ENCODE peak calls at places on chromosomes 4 and X, in seven cellular contexts. F, E, Q, V, O, Y and S are unnamed samples. For H3K27me3, the result is how much of the 10 kb centered on the place peaks cover.

GRCh38 chrX:47629419-47630210 is at the start of gene CFP:
- DNase-seq in F (no peak), E (no peak), Q (peak), V (no peak), O (no peak), Y (no peak), S (no peak)

GRCh38 chrX:118941147-118941546 is 33.3 kb upstream of the LONRF3 start:
- DNase-seq in F (no peak), E (no peak), Q (no peak), V (no peak), O (no peak), Y (no peak), S (no peak)

GRCh38 chr4:186297013-186297645 is 31.1 kb downstream of the F11 start:
- DNase-seq in F (peak), E (peak), Q (peak), V (no peak), O (peak), Y (no peak), S (no peak)

GRCh38 chr4:25859429-25860148 is 3.2 kb downstream of the SEL1L3 start:
- DNase-seq in F (no peak), E (no peak), Q (peak), V (no peak), O (no peak), Y (no peak), S (no peak)

GRCh38 chr4:40704073-40704472 is 45.7 kb upstream of the NSUN7 start:
- DNase-seq in F (no peak), E (no peak), Q (no peak), V (no peak), O (no peak), Y (no peak), S (no peak)

GRCh38 chrX:102957751-102958150 is 20.7 kb downstream of the RAB40AL start:
- DNase-seq in F (no peak), E (peak), Q (no peak), V (no peak), O (peak), Y (no peak), S (no peak)

GRCh38 chr4:22515145-22515887 is 550 bp downstream of the ADGRA3 start:
- DNase-seq in F (peak), E (peak), Q (peak), V (peak), O (peak), Y (peak), S (peak)

GRCh38 chrX:112808007-112808406 is 32.6 kb downstream of the AMOT start:
- DNase-seq in F (no peak), E (no peak), Q (no peak), V (no peak), O (no peak), Y (no peak), S (no peak)

GRCh38 chr4:174549696-174550095 is 27.4 kb upstream of the HPGD start:
- DNase-seq in F (no peak), E (no peak), Q (no peak), V (no peak), O (no peak), Y (no peak), S (no peak)

GRCh38 chrX:71269801-71270395 is 13.5 kb upstream of the NONO start:
- DNase-seq in F (no peak), E (no peak), Q (no peak), V (no peak), O (no peak), Y (no peak), S (no peak)

GRCh38 chrX:122241959-122242358 is 942.1 kb upstream of the GRIA3 start:
- DNase-seq in F (no peak), E (no peak), Q (no peak), V (no peak), O (no peak), Y (no peak), S (no peak)

GRCh38 chrX:122244080-122244479 is 940.0 kb upstream of the GRIA3 start:
- DNase-seq in F (no peak), E (no peak), Q (no peak), V (no peak), O (no peak), Y (no peak), S (no peak)

GRCh38 chrX:122238801-122239200 is 945.3 kb upstream of the GRIA3 start:
- DNase-seq in F (no peak), E (peak), Q (no peak), V (no peak), O (no peak), Y (no peak), S (no peak)
- H3K27me3 ChIP-seq in F (under half), E (under half), Q (under half), V (under half), O (under half), Y (under half), S (under half)

GRCh38 chrX:150063673-150064072 is 125.4 kb upstream of the EOLA2 start:
- DNase-seq in F (no peak), E (no peak), Q (no peak), V (no peak), O (no peak), Y (no peak), S (no peak)
- H3K27me3 ChIP-seq in F (under half), E (under half), Q (under half), V (under half), O (under half), Y (under half), S (under half)

GRCh38 chr4:3702551-3703221 is 63.5 kb upstream of the ADRA2C start:
- DNase-seq in F (no peak), E (no peak), Q (no peak), V (no peak), O (no peak), Y (peak), S (peak)

GRCh38 chr4:3700736-3701135 is 65.4 kb upstream of the ADRA2C start:
- DNase-seq in F (no peak), E (no peak), Q (no peak), V (no peak), O (no peak), Y (peak), S (no peak)

GRCh38 chr4:3700223-3700622 is 66.0 kb upstream of the ADRA2C start:
- DNase-seq in F (no peak), E (no peak), Q (no peak), V (no peak), O (no peak), Y (peak), S (no peak)

GRCh38 chr4:3702084-3702521 is 64.1 kb upstream of the ADRA2C start:
- DNase-seq in F (no peak), E (no peak), Q (no peak), V (no peak), O (no peak), Y (peak), S (no peak)

GRCh38 chr4:3701271-3702083 is 64.7 kb upstream of the ADRA2C start:
- DNase-seq in F (no peak), E (no peak), Q (no peak), V (no peak), O (no peak), Y (peak), S (peak)
- H3K27me3 ChIP-seq in F (under half), E (under half), Q (under half), V (under half), O (under half), Y (half or more), S (under half)

DNA sequence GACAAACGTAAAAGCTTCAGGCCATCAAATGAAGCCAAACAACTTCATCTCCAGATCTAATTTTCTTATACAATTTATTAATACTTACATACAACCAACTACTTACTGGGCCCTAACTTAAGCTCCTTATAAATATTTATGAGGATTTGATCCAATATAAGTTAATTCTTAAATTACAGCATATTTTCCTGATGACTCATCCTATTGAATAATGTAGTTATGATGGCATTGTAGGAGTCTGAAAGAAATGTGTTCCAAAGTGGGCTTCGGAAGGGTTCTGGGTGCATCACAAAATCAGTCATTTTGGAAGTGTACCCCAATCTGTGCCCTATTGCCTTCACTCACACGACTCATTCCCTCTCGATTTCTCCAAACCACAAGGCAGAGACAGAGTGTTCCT is 455.1 kb upstream of the CTSO start:
- DNase-seq in F (no peak), E (peak), Q (no peak), V (no peak), O (peak), Y (no peak), S (no peak)
- H3K27me3 ChIP-seq in F (under half), E (under half), Q (under half), V (under half), O (under half), Y (under half), S (under half)

GRCh38 chr4:185013715-185014114 is 4.6 kb upstream of the HELT start:
- DNase-seq in F (no peak), E (no peak), Q (no peak), V (no peak), O (peak), Y (no peak), S (no peak)

GRCh38 chr4:185017964-185018772 is at the start of gene HELT:
- DNase-seq in F (no peak), E (no peak), Q (peak), V (no peak), O (no peak), Y (no peak), S (no peak)

GRCh38 chr4:185015108-185015507 is 3.2 kb upstream of the HELT start:
- DNase-seq in F (no peak), E (peak), Q (no peak), V (no peak), O (peak), Y (no peak), S (no peak)

GRCh38 chr4:185016946-185017797 is 1.1 kb upstream of the HELT start:
- DNase-seq in F (no peak), E (peak), Q (peak), V (no peak), O (no peak), Y (no peak), S (no peak)

GRCh38 chr4:185016101-185016940 is 2.0 kb upstream of the HELT start:
- DNase-seq in F (no peak), E (no peak), Q (peak), V (no peak), O (no peak), Y (no peak), S (no peak)
- H3K27me3 ChIP-seq in F (half or more), E (half or more), Q (half or more), V (under half), O (half or more), Y (half or more), S (under half)

DNA sequence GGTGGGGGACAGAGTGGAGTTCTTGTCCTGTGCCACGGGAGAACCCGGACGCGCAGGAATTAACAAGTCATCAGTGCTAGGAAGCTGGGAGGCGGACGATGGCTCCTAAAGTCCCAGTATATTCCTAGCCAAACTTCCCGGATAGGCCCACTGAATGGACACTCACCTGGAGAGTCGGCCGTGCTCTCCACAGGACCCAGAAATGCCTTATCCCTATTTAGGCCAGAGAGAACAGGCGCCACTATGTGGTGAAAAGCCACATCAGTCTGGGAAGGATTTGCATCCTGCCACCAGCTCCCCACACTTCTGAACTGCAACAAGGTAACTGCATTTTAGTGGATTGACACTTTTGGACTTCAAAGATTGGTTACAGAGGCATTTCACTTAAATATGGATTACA is 1.1 kb downstream of the CFAP299 start:
- DNase-seq in F (peak), E (peak), Q (peak), V (peak), O (peak), Y (no peak), S (peak)
- H3K27me3 ChIP-seq in F (under half), E (under half), Q (under half), V (under half), O (under half), Y (under half), S (under half)